ENCODE peak calls at places on chromosomes 6 and 20, in six cellular contexts. J is A673, N is cardiac fibroblast, K is heart left ventricle, U is iPS DF 6.9, B is kidney epithelial cell. Q is an unnamed sample.

GRCh38 chr6:160358225-160359119 is 10.3 kb downstream of the SLC22A3 start:
- DNase-seq in J (no peak), N (no peak), K (no peak), U (no peak), B (no peak), Q (no peak)

GRCh38 chr6:132405143-132405915 is 4.1 kb upstream of the MOXD1 start:
- DNase-seq in K (no peak), B (no peak), N (peak; percentile 42), J (no peak), U (no peak), Q (no peak)

GRCh38 chr20:42308980-42309524 is 690.9 kb upstream of the CHD6 start:
- DNase-seq in U (no peak), B (no peak), J (no peak), K (no peak), N (no peak), Q (no peak)

GRCh38 chr6:71038966-71039365 is 82.1 kb upstream of the B3GAT2 start:
- DNase-seq in U (no peak), K (no peak), N (no peak), B (no peak), J (no peak), Q (peak; percentile 22)

GRCh38 chr6:27839303-27840081 is 72.7 kb downstream of the OR2B2 start:
- DNase-seq in K (no peak), U (no peak), J (peak; percentile 62), N (peak; percentile 86), B (no peak), Q (no peak)

GRCh38 chr20:364905-365794 is 15.4 kb upstream of the TRIB3 start:
- DNase-seq in B (no peak), J (no peak), N (peak; percentile 58), U (no peak), K (no peak), Q (no peak)

GRCh38 chr6:82589509-82590206 is 226.0 kb downstream of the TPBG start:
- DNase-seq in B (peak; percentile 88), N (peak; percentile 88), K (no peak), U (no peak), J (peak; percentile 74), Q (peak; percentile 88)

GRCh38 chr6:163230901-163231300 is 183.6 kb upstream of the QKI start:
- DNase-seq in U (no peak), J (no peak), B (no peak), K (no peak), N (no peak), Q (no peak)

GRCh38 chr6:42938428-42938796 is 9.1 kb downstream of the CNPY3 start:
- DNase-seq in N (no peak), K (no peak), U (no peak), B (no peak), J (no peak), Q (no peak)

GRCh38 chr20:24836041-24836533 is 113.0 kb upstream of the CST7 start:
- DNase-seq in U (no peak), B (no peak), N (no peak), J (no peak), K (no peak), Q (no peak)

GRCh38 chr6:45576648-45577624 is 199.2 kb upstream of the SUPT3H start:
- DNase-seq in U (no peak), K (peak; percentile 73), B (no peak), N (no peak), J (no peak), Q (no peak)

GRCh38 chr6:125995972-125996580 is 9.7 kb downstream of the TRMT11 start:
- DNase-seq in U (no peak), N (peak; percentile 72), B (no peak), K (peak; percentile 42), J (peak; percentile 82), Q (peak; percentile 8)
- H3K4me3 ChIP-seq in U (no peak overlapping the region), N (no peak overlapping the region), B (no peak overlapping the region), K (no peak overlapping the region), J (no peak overlapping the region), Q (no peak overlapping the region)

DNA sequence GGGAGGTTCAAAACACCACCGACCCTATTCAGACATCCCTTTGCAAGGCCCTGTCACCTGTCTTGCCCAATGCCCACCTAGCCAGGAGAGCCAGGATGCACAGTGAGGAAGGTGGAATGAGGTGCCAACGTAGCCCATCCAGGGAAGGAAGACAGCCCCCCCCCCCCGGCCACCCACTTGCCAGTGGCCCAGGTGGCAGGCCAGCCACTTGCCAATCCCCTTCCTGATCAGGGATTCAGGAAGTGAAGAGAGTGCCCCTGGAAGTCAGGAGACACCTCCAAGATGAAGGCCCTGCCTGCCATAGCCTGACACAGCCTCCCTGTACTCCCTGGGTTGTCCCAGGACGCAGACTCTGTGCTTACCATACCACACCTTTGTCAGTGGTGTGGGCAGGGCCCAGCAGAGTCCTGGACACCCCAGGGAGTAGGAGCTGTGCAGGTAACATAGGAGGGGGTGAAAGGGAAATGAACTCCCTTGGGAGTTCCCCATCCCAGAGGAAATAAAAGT is 54.7 kb downstream of the MRPL14 start:
- DNase-seq in U (no peak), N (no peak), K (no peak), J (no peak), B (no peak), Q (no peak)
- H3K4me3 ChIP-seq in U (no peak overlapping the region), N (peak overlapping the region; percentile 45), K (peak overlapping the region; percentile 64), J (peak overlapping the region; percentile 39), B (no peak overlapping the region), Q (peak overlapping the region; percentile 28)

DNA sequence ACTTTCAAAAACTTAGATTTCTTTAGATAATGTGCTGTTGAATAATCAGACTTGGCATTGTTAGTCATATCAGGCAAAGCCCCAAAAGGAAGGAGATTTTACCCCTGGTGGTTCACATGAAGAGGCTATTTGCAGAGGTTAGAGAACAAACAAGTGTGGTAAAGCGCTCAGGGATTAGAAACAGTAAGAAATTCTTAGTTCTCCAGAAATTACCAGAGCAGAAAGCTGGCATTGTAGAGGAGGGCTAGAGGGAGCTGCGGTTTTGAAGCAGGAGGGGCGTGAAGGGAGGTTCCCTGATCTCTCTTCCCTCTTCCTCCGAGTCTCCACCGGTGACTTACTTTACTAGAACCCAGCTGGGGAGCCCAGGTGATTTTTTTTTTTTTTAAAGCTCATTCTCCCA is 10.2 kb downstream of the MYO6 start:
- DNase-seq in J (no peak), K (no peak), U (no peak), N (no peak), B (no peak), Q (no peak)
- H3K4me3 ChIP-seq in J (no peak overlapping the region), K (no peak overlapping the region), U (no peak overlapping the region), N (no peak overlapping the region), B (no peak overlapping the region), Q (no peak overlapping the region)

GRCh38 chr20:15523431-15523830 is 1049.8 kb downstream of the KIF16B start:
- DNase-seq in B (no peak), J (no peak), U (no peak), N (no peak), K (no peak), Q (no peak)
- H3K4me3 ChIP-seq in B (no peak overlapping the region), J (no peak overlapping the region), U (no peak overlapping the region), N (no peak overlapping the region), K (no peak overlapping the region), Q (no peak overlapping the region)

DNA sequence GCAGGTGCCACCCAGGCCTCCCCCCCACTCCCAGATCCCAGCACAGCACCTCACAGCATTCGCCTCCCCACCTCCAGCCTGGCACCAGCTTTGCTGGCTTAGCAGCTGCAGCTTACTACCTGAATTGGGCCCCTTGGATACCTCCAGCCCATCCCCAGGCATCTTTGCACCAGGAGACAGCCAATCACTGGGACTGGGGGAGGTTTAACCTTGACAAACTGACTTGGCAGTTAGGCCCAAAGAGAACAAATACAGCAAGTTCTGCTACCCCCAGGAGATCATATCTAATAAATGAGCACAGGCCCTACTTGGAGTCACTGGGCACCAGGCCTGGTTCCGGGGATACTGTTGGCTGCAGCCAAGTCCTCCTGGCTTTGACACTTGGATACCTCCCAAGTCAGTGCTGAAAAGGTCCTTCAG is 8.8 kb downstream of the PDRG1 start:
- DNase-seq in N (no peak), J (no peak), U (no peak), B (no peak), K (peak; percentile 42), Q (no peak)
- H3K4me3 ChIP-seq in N (no peak overlapping the region), J (no peak overlapping the region), U (no peak overlapping the region), B (no peak overlapping the region), K (no peak overlapping the region), Q (no peak overlapping the region)

GRCh38 chr20:51380401-51381385 is 161.8 kb downstream of the NFATC2 start:
- DNase-seq in N (no peak), K (no peak), B (no peak), J (no peak), U (no peak), Q (no peak)
- H3K4me3 ChIP-seq in N (no peak overlapping the region), K (no peak overlapping the region), B (no peak overlapping the region), J (no peak overlapping the region), U (no peak overlapping the region), Q (no peak overlapping the region)

DNA sequence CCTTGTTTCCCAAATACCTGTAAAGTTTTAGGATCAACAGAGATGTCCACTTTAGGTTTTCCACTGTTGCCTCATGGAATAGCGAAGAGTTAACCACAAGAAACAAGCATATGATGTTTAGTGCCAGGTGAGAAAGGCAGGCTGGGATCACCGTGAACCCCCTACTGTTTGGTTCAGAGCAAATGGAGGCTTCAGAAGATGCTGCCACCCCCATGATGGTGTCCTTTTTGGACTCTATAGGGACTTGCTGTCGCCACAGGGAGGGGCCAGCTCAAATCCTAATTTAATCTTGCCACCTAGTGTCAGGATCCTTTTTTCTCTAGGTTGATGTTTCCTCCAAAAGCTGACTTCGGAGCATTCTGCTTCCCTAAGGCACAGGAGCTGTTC is 1.9 kb upstream of the DLL1 start:
- DNase-seq in N (no peak), J (peak; percentile 60), B (no peak), U (no peak), K (no peak), Q (no peak)
- H3K4me3 ChIP-seq in N (no peak overlapping the region), J (peak overlapping the region; percentile 18), B (no peak overlapping the region), U (no peak overlapping the region), K (no peak overlapping the region), Q (no peak overlapping the region)

DNA sequence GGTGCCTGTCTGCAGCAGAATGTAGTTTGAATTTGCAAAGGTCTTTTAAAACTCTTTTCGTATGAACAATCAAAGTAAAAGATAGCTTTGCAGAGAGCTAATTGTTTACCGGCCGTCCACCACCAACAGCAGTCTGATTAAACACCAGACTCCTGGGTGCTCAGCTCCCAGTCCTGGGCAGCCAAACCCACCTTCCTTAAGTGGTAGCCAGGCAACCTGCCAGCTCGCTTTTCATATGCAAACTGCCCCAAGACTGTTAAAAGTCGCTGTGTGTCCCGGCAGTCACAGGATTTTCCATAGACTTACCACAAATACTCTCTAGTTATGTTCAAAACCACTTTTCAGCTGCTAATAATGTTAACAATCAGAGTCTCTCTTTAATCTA is 849 bp downstream of the THBS2 start:
- DNase-seq in B (no peak), J (peak; percentile 18), K (no peak), U (no peak), N (peak; percentile 36), Q (no peak)
- H3K4me3 ChIP-seq in B (peak overlapping the region; percentile 3), J (no peak overlapping the region), K (peak overlapping the region; percentile 58), U (peak overlapping the region; percentile 6), N (peak overlapping the region; percentile 66), Q (peak overlapping the region; percentile 57)

GRCh38 chr20:62993856-62994494 is 12.8 kb downstream of the BHLHE23 start:
- DNase-seq in N (no peak), B (no peak), U (no peak), J (no peak), K (no peak), Q (no peak)

GRCh38 chr20:62994850-62995249 is 11.9 kb downstream of the BHLHE23 start:
- DNase-seq in K (no peak), B (no peak), U (no peak), J (no peak), N (no peak), Q (no peak)

GRCh38 chr20:62996596-62996982 is 10.2 kb downstream of the BHLHE23 start:
- DNase-seq in N (no peak), K (no peak), B (no peak), U (no peak), J (no peak), Q (no peak)

GRCh38 chr20:62995898-62996595 is 10.7 kb downstream of the BHLHE23 start:
- DNase-seq in B (no peak), J (no peak), N (no peak), U (no peak), K (no peak), Q (no peak)

GRCh38 chr20:62995481-62995880 is 11.3 kb downstream of the BHLHE23 start:
- DNase-seq in N (no peak), B (no peak), J (no peak), U (no peak), K (no peak), Q (no peak)
- H3K4me3 ChIP-seq in N (no peak overlapping the region), B (no peak overlapping the region), J (no peak overlapping the region), U (no peak overlapping the region), K (no peak overlapping the region), Q (no peak overlapping the region)

Q was measured in skeletal muscle cell.